ENCODE peak calls at places on chromosome 12, in nine cellular contexts. B, A, I, Z, G, M, O, T and U are unnamed samples.

GRCh38 chr12:82325540-82326336 is 32.4 kb downstream of the CCDC59 start:
- DNase-seq in B (no peak), A (no peak), I (no peak), Z (no peak), G (no peak), M (no peak), O (peak), T (no peak), U (no peak)

GRCh38 chr12:121652767-121653497 is 16.5 kb downstream of the MORN3 start:
- DNase-seq in B (no peak), A (no peak), I (peak), Z (no peak), G (no peak), M (no peak), O (no peak), T (no peak), U (peak)

GRCh38 chr12:85005615-85006014 is 30.5 kb downstream of the TSPAN19 start:
- DNase-seq in B (no peak), A (no peak), I (no peak), Z (no peak), G (no peak), M (no peak), O (no peak), T (no peak), U (no peak)

GRCh38 chr12:113658030-113658655 is 186.5 kb upstream of the LHX5 start:
- DNase-seq in B (no peak), A (no peak), I (peak), Z (no peak), G (no peak), M (no peak), O (peak), T (no peak), U (no peak)

GRCh38 chr12:52600941-52601481 is at the start of gene KRT72:
- DNase-seq in B (no peak), A (no peak), I (no peak), Z (no peak), G (no peak), M (no peak), O (no peak), T (no peak), U (no peak)

GRCh38 chr12:3004655-3005565 is 45.7 kb downstream of the TEAD4 start:
- DNase-seq in B (no peak), A (no peak), I (peak), Z (no peak), G (no peak), M (no peak), O (no peak), T (no peak), U (peak)

GRCh38 chr12:69553626-69554248 is 31.5 kb upstream of the CCT2 start:
- DNase-seq in B (no peak), A (no peak), I (no peak), Z (no peak), G (no peak), M (no peak), O (peak), T (no peak), U (no peak)

GRCh38 chr12:105025890-105026289 is 39.8 kb downstream of the NOPCHAP1 start:
- DNase-seq in B (no peak), A (peak), I (no peak), Z (no peak), G (peak), M (no peak), O (no peak), T (no peak), U (no peak)

GRCh38 chr12:113129664-113130456 is 5.7 kb downstream of the RASAL1 start:
- DNase-seq in B (no peak), A (no peak), I (no peak), Z (no peak), G (no peak), M (no peak), O (no peak), T (no peak), U (no peak)

GRCh38 chr12:56629459-56630179 is 507 bp downstream of the BAZ2A start:
- DNase-seq in B (no peak), A (peak), I (no peak), Z (no peak), G (no peak), M (no peak), O (peak), T (peak), U (no peak)

GRCh38 chr12:1655225-1655788 is 26.3 kb downstream of the WNT5B start:
- DNase-seq in B (no peak), A (peak), I (no peak), Z (no peak), G (no peak), M (no peak), O (no peak), T (no peak), U (no peak)

GRCh38 chr12:124185970-124186686 is 108.8 kb upstream of the RFLNA start:
- DNase-seq in B (no peak), A (no peak), I (no peak), Z (no peak), G (no peak), M (no peak), O (no peak), T (no peak), U (no peak)

GRCh38 chr12:23561536-23561935 is 387.9 kb downstream of the SOX5 start:
- DNase-seq in B (no peak), A (no peak), I (peak), Z (no peak), G (no peak), M (no peak), O (no peak), T (no peak), U (no peak)

GRCh38 chr12:62785941-62786559 is 148.9 kb downstream of the PPM1H start:
- DNase-seq in B (no peak), A (no peak), I (no peak), Z (no peak), G (peak), M (peak), O (no peak), T (no peak), U (no peak)

GRCh38 chr12:46958093-46958492 is 121.3 kb upstream of the PCED1B start:
- DNase-seq in B (no peak), A (no peak), I (no peak), Z (no peak), G (no peak), M (no peak), O (no peak), T (no peak), U (no peak)

GRCh38 chr12:55651314-55651703 is 14.6 kb downstream of the OR10P1 start:
- DNase-seq in B (no peak), A (no peak), I (no peak), Z (no peak), G (no peak), M (no peak), O (no peak), T (no peak), U (no peak)

GRCh38 chr12:76820888-76821482 is 57.1 kb downstream of the ZDHHC17 start:
- DNase-seq in B (no peak), A (peak), I (peak), Z (no peak), G (peak), M (no peak), O (peak), T (peak), U (peak)